ENCODE peak calls at places on chromosomes 13 and 19, in six cellular contexts. J is colonic mucosa; Y is iPS-NIHi11; B is GM12891; Z is myocyte; E is activated CD4-positive, CD25-positive, alpha-beta regulatory T cell. R is an unnamed sample.

GRCh38 chr19:43570174-43570791 is 5.0 kb downstream of the XRCC1 start:
- DNase-seq in Z (peak), E (no peak), Y (no peak), B (no peak), J (no peak), R (no peak)

GRCh38 chr13:75687145-75687763 is 51.1 kb downstream of the LMO7 start:
- DNase-seq in J (no peak), Z (peak), B (no peak), Y (no peak), E (no peak), R (no peak)

GRCh38 chr19:51959791-51960190 is 26.8 kb downstream of the ZNF350 start:
- DNase-seq in Z (no peak), J (no peak), Y (no peak), E (no peak), B (no peak), R (no peak)

GRCh38 chr19:31598730-31599238 is 249.5 kb upstream of the TSHZ3 start:
- DNase-seq in B (no peak), Y (no peak), J (no peak), E (no peak), Z (no peak), R (no peak)

GRCh38 chr13:110628952-110629701 is 13.8 kb downstream of the NAXD start:
- DNase-seq in J (no peak), Y (no peak), E (no peak), B (no peak), Z (no peak), R (no peak)

GRCh38 chr13:22235285-22235949 is 564.5 kb downstream of the FGF9 start:
- DNase-seq in Y (peak), E (no peak), Z (no peak), B (no peak), J (no peak), R (no peak)

GRCh38 chr13:101529419-101529818 is 76.9 kb downstream of the ITGBL1 start:
- DNase-seq in E (no peak), J (no peak), Z (peak), Y (no peak), B (no peak), R (no peak)

GRCh38 chr19:32041681-32042292 is 303.6 kb upstream of the ZNF507 start:
- DNase-seq in E (no peak), B (no peak), Z (peak), J (peak), Y (peak), R (peak)

GRCh38 chr19:13804830-13805683 is 9.8 kb downstream of the ZSWIM4 start:
- DNase-seq in Z (no peak), J (no peak), B (no peak), Y (peak), E (no peak), R (peak)

GRCh38 chr19:30620354-30620753 is 248.2 kb downstream of the ZNF536 start:
- DNase-seq in J (no peak), Y (no peak), B (no peak), E (no peak), Z (no peak), R (no peak)

GRCh38 chr19:19488875-19489690 is 26.3 kb downstream of the TSSK6 start:
- DNase-seq in Y (peak), E (peak), B (peak), Z (peak), J (peak), R (peak)

GRCh38 chr13:59677966-59678814 is 485.5 kb downstream of the DIAPH3 start:
- DNase-seq in Z (peak), Y (peak), J (no peak), E (no peak), B (peak), R (peak)

GRCh38 chr19:10829967-10830366 is 6.0 kb downstream of the TMED1 start:
- DNase-seq in E (no peak), Z (no peak), J (no peak), Y (no peak), B (no peak), R (no peak)

GRCh38 chr19:10214784-10215183 is 16.3 kb downstream of the S1PR2 start:
- DNase-seq in J (no peak), E (no peak), Z (no peak), B (no peak), Y (no peak), R (no peak)

GRCh38 chr13:98050041-98050466 is 92.8 kb upstream of the FARP1 start:
- DNase-seq in B (no peak), J (no peak), E (no peak), Y (no peak), Z (peak), R (no peak)

R was measured in globus pallidus.